ENCODE peak calls at places on chromosomes 3 and 15, in eight cellular contexts. One of them, this sample, is unnamed.

GRCh38 chr3:146501752-146502151 is 32.4 kb upstream of the PLSCR2 start:
- DNase-seq in AG08396: no peak
- DNase-seq in hippocampal formation: no peak
- DNase-seq in neural crest cell: no peak
- DNase-seq in NCI-H1930: no peak
- DNase-seq in H9: no peak
- DNase-seq in GM19239: no peak
- DNase-seq in T1000: no peak
- DNase-seq in this sample: no peak

GRCh38 chr3:148739720-148740119 is 42.0 kb downstream of the AGTR1 start:
- DNase-seq in NCI-H1930: no peak
- DNase-seq in neural crest cell: no peak
- DNase-seq in H9: no peak
- DNase-seq in T1000: no peak
- DNase-seq in GM19239: no peak
- DNase-seq in AG08396: no peak
- DNase-seq in hippocampal formation: no peak
- DNase-seq in this sample: no peak

GRCh38 chr3:125143982-125144652 is 68.4 kb downstream of the SLC12A8 start:
- DNase-seq in H9: no peak
- DNase-seq in T1000: no peak
- DNase-seq in AG08396: peak; percentile 38
- DNase-seq in hippocampal formation: no peak
- DNase-seq in NCI-H1930: no peak
- DNase-seq in GM19239: no peak
- DNase-seq in neural crest cell: no peak
- DNase-seq in this sample: no peak

GRCh38 chr15:72796515-72797337 is 13.2 kb upstream of the ADPGK start:
- DNase-seq in NCI-H1930: peak; percentile 12
- DNase-seq in neural crest cell: peak; percentile 56
- DNase-seq in GM19239: peak; percentile 58
- DNase-seq in H9: peak; percentile 69
- DNase-seq in hippocampal formation: no peak
- DNase-seq in AG08396: peak; percentile 83
- DNase-seq in T1000: peak; percentile 16
- DNase-seq in this sample: peak; percentile 73

GRCh38 chr15:56207711-56208110 is 36.0 kb downstream of the RFX7 start:
- DNase-seq in hippocampal formation: no peak
- DNase-seq in T1000: no peak
- DNase-seq in NCI-H1930: no peak
- DNase-seq in AG08396: no peak
- DNase-seq in H9: no peak
- DNase-seq in GM19239: no peak
- DNase-seq in neural crest cell: no peak
- DNase-seq in this sample: no peak

GRCh38 chr15:58755956-58756355 is 6.4 kb upstream of the ADAM10 start:
- DNase-seq in GM19239: no peak
- DNase-seq in NCI-H1930: no peak
- DNase-seq in AG08396: no peak
- DNase-seq in hippocampal formation: no peak
- DNase-seq in H9: no peak
- DNase-seq in T1000: no peak
- DNase-seq in neural crest cell: no peak
- DNase-seq in this sample: no peak

GRCh38 chr3:43855674-43856299 is 165.0 kb downstream of the ABHD5 start:
- DNase-seq in H9: peak; percentile 84
- DNase-seq in neural crest cell: peak; percentile 59
- DNase-seq in NCI-H1930: no peak
- DNase-seq in AG08396: peak; percentile 57
- DNase-seq in hippocampal formation: peak; percentile 51
- DNase-seq in T1000: peak; percentile 57
- DNase-seq in GM19239: peak; percentile 38
- DNase-seq in this sample: peak; percentile 59

GRCh38 chr3:130968231-130968630 is 58.4 kb downstream of the ASTE1 start:
- DNase-seq in T1000: no peak
- DNase-seq in neural crest cell: no peak
- DNase-seq in GM19239: no peak
- DNase-seq in hippocampal formation: no peak
- DNase-seq in AG08396: no peak
- DNase-seq in H9: no peak
- DNase-seq in NCI-H1930: no peak
- DNase-seq in this sample: peak; percentile 48

GRCh38 chr3:182629521-182629920 is 163.8 kb upstream of the ATP11B start:
- DNase-seq in AG08396: no peak
- DNase-seq in H9: no peak
- DNase-seq in GM19239: no peak
- DNase-seq in NCI-H1930: no peak
- DNase-seq in hippocampal formation: no peak
- DNase-seq in neural crest cell: no peak
- DNase-seq in T1000: no peak
- DNase-seq in this sample: no peak

GRCh38 chr3:151483961-151484360 is 23.1 kb upstream of the IGSF10 start:
- DNase-seq in GM19239: no peak
- DNase-seq in hippocampal formation: no peak
- DNase-seq in T1000: no peak
- DNase-seq in AG08396: no peak
- DNase-seq in H9: peak; percentile 46
- DNase-seq in NCI-H1930: no peak
- DNase-seq in neural crest cell: no peak
- DNase-seq in this sample: no peak

GRCh38 chr3:64685331-64685799 is 2.4 kb downstream of the ADAMTS9 start:
- DNase-seq in T1000: peak; percentile 69
- DNase-seq in H9: no peak
- DNase-seq in neural crest cell: no peak
- DNase-seq in AG08396: no peak
- DNase-seq in hippocampal formation: no peak
- DNase-seq in NCI-H1930: no peak
- DNase-seq in GM19239: no peak
- DNase-seq in this sample: peak; percentile 44

GRCh38 chr3:151445283-151446001 is 15.4 kb downstream of the IGSF10 start:
- DNase-seq in T1000: peak; percentile 15
- DNase-seq in GM19239: no peak
- DNase-seq in NCI-H1930: no peak
- DNase-seq in AG08396: peak; percentile 55
- DNase-seq in H9: no peak
- DNase-seq in neural crest cell: no peak
- DNase-seq in hippocampal formation: no peak
- DNase-seq in this sample: peak; percentile 33

GRCh38 chr3:113968986-113969385 is 21.2 kb downstream of the ZDHHC23 start:
- DNase-seq in NCI-H1930: no peak
- DNase-seq in AG08396: no peak
- DNase-seq in neural crest cell: no peak
- DNase-seq in GM19239: no peak
- DNase-seq in hippocampal formation: peak; percentile 15
- DNase-seq in T1000: no peak
- DNase-seq in H9: no peak
- DNase-seq in this sample: no peak

GRCh38 chr15:49990835-49991540 is 128.0 kb downstream of the ATP8B4 start:
- DNase-seq in neural crest cell: no peak
- DNase-seq in T1000: no peak
- DNase-seq in hippocampal formation: no peak
- DNase-seq in H9: no peak
- DNase-seq in NCI-H1930: no peak
- DNase-seq in AG08396: peak; percentile 24
- DNase-seq in GM19239: no peak
- DNase-seq in this sample: peak; percentile 57

GRCh38 chr3:21645121-21645897 is 105.7 kb downstream of the ZNF385D start:
- DNase-seq in hippocampal formation: peak; percentile 8
- DNase-seq in neural crest cell: no peak
- DNase-seq in GM19239: no peak
- DNase-seq in NCI-H1930: no peak
- DNase-seq in H9: no peak
- DNase-seq in AG08396: peak; percentile 18
- DNase-seq in T1000: no peak
- DNase-seq in this sample: no peak

GRCh38 chr15:75861750-75862402 is 18.6 kb downstream of the UBE2Q2 start:
- DNase-seq in neural crest cell: no peak
- DNase-seq in GM19239: no peak
- DNase-seq in NCI-H1930: no peak
- DNase-seq in hippocampal formation: no peak
- DNase-seq in H9: no peak
- DNase-seq in T1000: no peak
- DNase-seq in AG08396: no peak
- DNase-seq in this sample: no peak

GRCh38 chr3:109825971-109826810 is 488.8 kb upstream of the DPPA4 start:
- DNase-seq in GM19239: no peak
- DNase-seq in H9: no peak
- DNase-seq in T1000: no peak
- DNase-seq in AG08396: no peak
- DNase-seq in NCI-H1930: no peak
- DNase-seq in neural crest cell: no peak
- DNase-seq in hippocampal formation: peak; percentile 55
- DNase-seq in this sample: no peak

GRCh38 chr3:131705558-131706051 is 202.8 kb upstream of the MRPL3 start:
- DNase-seq in GM19239: no peak
- DNase-seq in NCI-H1930: no peak
- DNase-seq in hippocampal formation: no peak
- DNase-seq in neural crest cell: no peak
- DNase-seq in T1000: no peak
- DNase-seq in H9: no peak
- DNase-seq in AG08396: no peak
- DNase-seq in this sample: peak; percentile 2

GRCh38 chr3:34202975-34203374 is 404.5 kb downstream of the PDCD6IP start:
- DNase-seq in hippocampal formation: no peak
- DNase-seq in H9: no peak
- DNase-seq in GM19239: no peak
- DNase-seq in AG08396: no peak
- DNase-seq in neural crest cell: no peak
- DNase-seq in NCI-H1930: no peak
- DNase-seq in T1000: no peak
- DNase-seq in this sample: no peak

GRCh38 chr15:72534522-72534921 is 60.4 kb downstream of the ARIH1 start:
- DNase-seq in H9: no peak
- DNase-seq in T1000: no peak
- DNase-seq in AG08396: no peak
- DNase-seq in NCI-H1930: no peak
- DNase-seq in hippocampal formation: no peak
- DNase-seq in GM19239: no peak
- DNase-seq in neural crest cell: no peak
- DNase-seq in this sample: no peak

GRCh38 chr15:43186003-43186353 is 775 bp downstream of the CCNDBP1 start:
- DNase-seq in T1000: no peak
- DNase-seq in hippocampal formation: no peak
- DNase-seq in H9: no peak
- DNase-seq in GM19239: peak; percentile 38
- DNase-seq in AG08396: no peak
- DNase-seq in neural crest cell: no peak
- DNase-seq in NCI-H1930: no peak
- DNase-seq in this sample: no peak

This sample was measured in SJSA1.